ENCODE peak calls at places on chromosomes 6 and 20, in eight cellular contexts. C is CD8-positive, alpha-beta memory T cell; B is breast epithelium; A is OCI-LY7; Z is mammary epithelial cell; T is left lung; G is hepatocyte; E is GM23248. U is an unnamed sample.

GRCh38 chr6:158697798-158698197 is 47.9 kb downstream of the SYTL3 start:
- DNase-seq in C (no peak), B (no peak), A (no peak), Z (no peak), T (no peak), G (no peak), E (peak; percentile 87), U (no peak)

GRCh38 chr20:31883829-31884228 is 13.4 kb downstream of the TTLL9 start:
- DNase-seq in C (no peak), B (no peak), A (no peak), Z (no peak), T (no peak), G (no peak), E (no peak), U (no peak)

GRCh38 chr6:2973656-2974055 is 2.3 kb upstream of the SERPINB6 start:
- DNase-seq in C (no peak), B (no peak), A (no peak), Z (peak; percentile 77), T (no peak), G (no peak), E (peak; percentile 52), U (no peak)

GRCh38 chr20:11919571-11919970 is 1.9 kb downstream of the BTBD3 start:
- DNase-seq in C (no peak), B (no peak), A (no peak), Z (no peak), T (no peak), G (no peak), E (no peak), U (no peak)

GRCh38 chr6:14671261-14671681 is 553.7 kb downstream of the CD83 start:
- DNase-seq in C (no peak), B (no peak), A (no peak), Z (peak; percentile 84), T (no peak), G (no peak), E (peak; percentile 91), U (no peak)

GRCh38 chr6:40721252-40721936 is 134.2 kb upstream of the LRFN2 start:
- DNase-seq in C (no peak), B (no peak), A (no peak), Z (no peak), T (no peak), G (no peak), E (no peak), U (no peak)

GRCh38 chr20:9119776-9120175 is 50.9 kb downstream of the PLCB4 start:
- DNase-seq in C (no peak), B (no peak), A (no peak), Z (peak; percentile 82), T (no peak), G (no peak), E (no peak), U (no peak)

GRCh38 chr20:56257604-56258003 is 9.1 kb downstream of the MC3R start:
- DNase-seq in C (no peak), B (no peak), A (no peak), Z (peak; percentile 53), T (no peak), G (no peak), E (no peak), U (no peak)

GRCh38 chr20:33685328-33686007 is 717 bp downstream of the E2F1 start:
- DNase-seq in C (peak; percentile 44), B (no peak), A (peak; percentile 98), Z (peak; percentile 39), T (peak; percentile 85), G (peak; percentile 74), E (peak; percentile 60), U (peak; percentile 73)

GRCh38 chr20:17674722-17675518 is 7.1 kb downstream of the RRBP1 start:
- DNase-seq in C (no peak), B (no peak), A (no peak), Z (no peak), T (no peak), G (no peak), E (peak; percentile 67), U (no peak)

GRCh38 chr6:47454713-47455396 is 22.7 kb upstream of the CD2AP start:
- DNase-seq in C (no peak), B (no peak), A (no peak), Z (no peak), T (no peak), G (no peak), E (no peak), U (no peak)

GRCh38 chr6:150008588-150008987 is 16.7 kb downstream of the RAET1L start:
- DNase-seq in C (no peak), B (no peak), A (no peak), Z (no peak), T (no peak), G (peak; percentile 61), E (peak; percentile 64), U (peak; percentile 25)

GRCh38 chr20:3150908-3151307 is 8.8 kb downstream of the FASTKD5 start:
- DNase-seq in C (no peak), B (no peak), A (no peak), Z (no peak), T (no peak), G (no peak), E (no peak), U (no peak)
- H3K4me3 ChIP-seq in C (no peak overlapping the region), B (no peak overlapping the region), A (no peak overlapping the region), Z (no peak overlapping the region), T (no peak overlapping the region), G (no peak overlapping the region), E (no peak overlapping the region), U (no peak overlapping the region)

DNA sequence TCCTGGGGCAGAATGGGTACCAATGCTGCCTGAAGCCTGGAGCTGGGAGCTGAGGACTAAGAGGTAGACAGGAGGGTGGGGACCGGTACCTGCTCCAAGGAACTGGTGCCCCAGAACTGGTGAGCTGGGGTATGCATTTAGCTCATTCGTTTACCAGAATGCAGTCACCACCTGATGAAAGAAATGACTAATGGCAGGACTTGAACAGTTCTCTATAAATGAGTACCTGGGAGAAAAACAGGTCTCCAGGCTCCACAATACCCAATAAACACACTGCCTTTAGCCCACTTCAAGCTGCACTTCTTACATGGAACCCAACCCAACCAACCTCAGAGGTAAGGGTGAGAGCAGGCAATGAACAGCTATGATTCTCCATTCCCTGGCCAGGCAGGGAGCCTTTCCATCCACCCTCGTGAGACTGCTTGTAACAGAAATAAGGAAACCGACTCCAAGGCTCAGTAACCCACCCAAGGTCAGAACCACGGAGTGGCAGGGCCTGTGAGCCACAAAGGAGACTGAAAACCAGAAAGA is 15.4 kb downstream of the FKBP1A start:
- DNase-seq in C (no peak), B (no peak), A (no peak), Z (peak; percentile 26), T (no peak), G (no peak), E (no peak), U (no peak)
- H3K4me1 ChIP-seq in C (peaks cover 62% of the 10 kb centered on the region), B (peaks cover 1% of the 10 kb centered on the region), A (peaks cover 27% of the 10 kb centered on the region), Z (peaks cover 57% of the 10 kb centered on the region), T (peaks cover 100% of the 10 kb centered on the region), G (peaks cover 12% of the 10 kb centered on the region), E (peaks cover 48% of the 10 kb centered on the region), U (peaks cover 4% of the 10 kb centered on the region)

DNA sequence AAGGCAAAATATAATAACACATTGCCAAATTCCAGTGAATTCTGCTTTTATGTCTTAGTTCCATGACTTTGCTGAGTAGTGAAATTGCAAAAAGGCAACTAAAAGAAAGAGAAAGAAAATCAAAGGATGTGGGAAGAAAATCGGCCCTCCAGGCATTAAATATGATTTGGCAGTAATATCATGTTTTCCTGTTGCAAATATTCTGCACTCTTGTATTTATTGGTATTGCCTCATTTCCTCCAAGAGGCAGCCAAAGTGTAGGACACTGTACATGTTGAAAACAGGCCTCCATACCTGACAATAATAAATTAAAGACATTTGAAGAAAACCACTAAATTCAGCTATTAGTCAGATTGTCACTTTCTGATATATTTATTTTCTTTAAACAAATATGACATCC is 460.0 kb upstream of the NOX3 start:
- DNase-seq in C (no peak), B (no peak), A (no peak), Z (no peak), T (no peak), G (no peak), E (no peak), U (no peak)
- H3K9me3 ChIP-seq in C (no peaks in the 10 kb centered on the region), B (no peaks in the 10 kb centered on the region), A (no peaks in the 10 kb centered on the region), Z (no peaks in the 10 kb centered on the region), T (no peaks in the 10 kb centered on the region), G (no peaks in the 10 kb centered on the region), E (no peaks in the 10 kb centered on the region), U (no peaks in the 10 kb centered on the region)

DNA sequence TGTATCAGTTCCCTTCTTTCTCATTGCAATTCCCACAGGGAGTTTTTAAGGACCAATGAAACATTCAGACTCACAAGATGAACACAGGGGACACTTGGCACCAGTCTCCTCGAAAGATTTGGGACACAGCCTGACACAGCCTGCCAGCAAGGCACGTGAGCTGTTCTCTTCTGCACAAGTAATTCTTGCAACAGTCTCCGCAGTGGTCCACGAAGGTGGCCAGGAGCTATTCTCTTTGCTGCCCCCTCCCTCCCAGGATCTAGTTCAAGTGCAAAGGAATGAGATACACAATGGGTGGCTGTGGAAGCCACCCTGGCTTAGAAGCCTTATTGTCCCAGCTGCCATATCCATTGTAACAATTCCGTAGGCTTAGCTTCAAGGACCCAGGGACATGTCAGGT is 12.0 kb downstream of the TOX2 start:
- DNase-seq in C (no peak), B (no peak), A (no peak), Z (no peak), T (no peak), G (no peak), E (no peak), U (no peak)
- H3K4me3 ChIP-seq in C (no peak overlapping the region), B (no peak overlapping the region), A (no peak overlapping the region), Z (no peak overlapping the region), T (no peak overlapping the region), G (no peak overlapping the region), E (no peak overlapping the region), U (no peak overlapping the region)

GRCh38 chr20:62963614-62964397 is 11.3 kb downstream of the SLC17A9 start:
- DNase-seq in C (no peak), B (no peak), A (no peak), Z (no peak), T (peak; percentile 69), G (no peak), E (no peak), U (no peak)
- H3K4me1 ChIP-seq in C (no peaks in the 10 kb centered on the region), B (no peaks in the 10 kb centered on the region), A (no peaks in the 10 kb centered on the region), Z (peaks cover 23% of the 10 kb centered on the region), T (no peaks in the 10 kb centered on the region), G (no peaks in the 10 kb centered on the region), E (no peaks in the 10 kb centered on the region), U (no peaks in the 10 kb centered on the region)

GRCh38 chr6:43738877-43739641 is 31.0 kb upstream of the VEGFA start:
- DNase-seq in C (no peak), B (no peak), A (no peak), Z (peak; percentile 37), T (no peak), G (no peak), E (no peak), U (no peak)

GRCh38 chr6:43740961-43741764 is 28.8 kb upstream of the VEGFA start:
- DNase-seq in C (no peak), B (no peak), A (no peak), Z (no peak), T (no peak), G (no peak), E (no peak), U (no peak)

GRCh38 chr6:43740321-43740960 is 29.6 kb upstream of the VEGFA start:
- DNase-seq in C (no peak), B (no peak), A (no peak), Z (no peak), T (no peak), G (no peak), E (no peak), U (no peak)

GRCh38 chr6:43738267-43738676 is 31.7 kb upstream of the VEGFA start:
- DNase-seq in C (no peak), B (no peak), A (no peak), Z (no peak), T (no peak), G (no peak), E (no peak), U (no peak)

GRCh38 chr6:43739642-43740091 is 30.3 kb upstream of the VEGFA start:
- DNase-seq in C (no peak), B (no peak), A (no peak), Z (no peak), T (no peak), G (no peak), E (no peak), U (no peak)
- H3K9me3 ChIP-seq in C (no peaks in the 10 kb centered on the region), B (no peaks in the 10 kb centered on the region), A (no peaks in the 10 kb centered on the region), Z (no peaks in the 10 kb centered on the region), T (no peaks in the 10 kb centered on the region), G (no peaks in the 10 kb centered on the region), E (no peaks in the 10 kb centered on the region), U (no peaks in the 10 kb centered on the region)